ENCODE peak calls at places on chromosome 14, in ten cellular contexts. E is A172, H is sigmoid colon, K is pulmonary artery endothelial cell, B is posterior cingulate gyrus, W is progenitor cell of endocrine pancreas, C is GOT3, Z is stomach, F is PC-3, R is AG09319. V is an unnamed sample.

GRCh38 chr14:90405101-90405500 is 8.3 kb downstream of the CALM1 start:
- DNase-seq in F (no peak), Z (no peak), H (no peak), C (no peak), B (no peak), E (no peak), K (no peak), W (no peak), R (no peak), V (no peak)

GRCh38 chr14:50335389-50335788 is 23.3 kb downstream of the DMAC2L start:
- DNase-seq in R (no peak), K (no peak), C (no peak), H (peak), E (no peak), W (no peak), F (no peak), Z (no peak), B (peak), V (peak)

GRCh38 chr14:30165255-30165654 is 237.6 kb upstream of the PRKD1 start:
- DNase-seq in E (no peak), K (no peak), W (no peak), B (no peak), Z (no peak), H (no peak), F (no peak), C (no peak), R (no peak), V (no peak)

GRCh38 chr14:30223385-30223785 is 295.7 kb upstream of the PRKD1 start:
- DNase-seq in W (no peak), Z (peak), H (peak), R (peak), F (peak), K (peak), E (peak), C (no peak), B (no peak), V (peak)

GRCh38 chr14:73058923-73059311 is 583 bp downstream of the RBM25 start:
- DNase-seq in Z (no peak), W (no peak), B (no peak), R (no peak), H (no peak), K (no peak), F (peak), E (peak), C (no peak), V (peak)

GRCh38 chr14:50599700-50600444 is 39.9 kb downstream of the ATL1 start:
- DNase-seq in W (no peak), Z (no peak), B (no peak), E (peak), F (peak), H (no peak), K (peak), R (no peak), C (no peak), V (peak)

GRCh38 chr14:74308695-74309094 is 6.0 kb upstream of the ABCD4 start:
- DNase-seq in K (no peak), H (no peak), W (no peak), B (no peak), F (no peak), R (no peak), E (no peak), Z (no peak), C (no peak), V (no peak)

GRCh38 chr14:68278568-68279436 is 459.2 kb downstream of the RAD51B start:
- DNase-seq in E (peak), Z (no peak), W (no peak), R (no peak), F (peak), H (no peak), K (no peak), B (no peak), C (no peak), V (peak)

GRCh38 chr14:77142289-77142814 is 761 bp upstream of the ZDHHC22 start:
- DNase-seq in W (no peak), Z (no peak), R (no peak), B (no peak), F (no peak), C (no peak), K (no peak), E (no peak), H (no peak), V (no peak)

GRCh38 chr14:81655423-81656314 is 122.0 kb upstream of the SEL1L start:
- DNase-seq in H (no peak), C (no peak), Z (no peak), R (no peak), B (no peak), W (no peak), E (peak), F (no peak), K (no peak), V (no peak)

GRCh38 chr14:63726499-63726898 is 1.4 kb downstream of the SGPP1 start:
- DNase-seq in F (peak), W (no peak), R (no peak), B (no peak), K (no peak), H (no peak), Z (no peak), C (no peak), E (no peak), V (no peak)

GRCh38 chr14:22271838-22272237 is 317.2 kb downstream of the DAD1 start:
- DNase-seq in F (no peak), K (no peak), W (no peak), E (no peak), H (no peak), B (no peak), C (no peak), Z (no peak), R (no peak), V (no peak)

GRCh38 chr14:22653012-22653621 is 9.0 kb upstream of the OR6J1 start:
- DNase-seq in W (peak), E (peak), K (peak), C (no peak), F (peak), Z (peak), H (peak), R (peak), B (peak), V (peak)

GRCh38 chr14:101058571-101058970 is 155.0 kb upstream of the RTL1 start:
- DNase-seq in W (no peak), Z (no peak), F (peak), R (no peak), B (no peak), K (no peak), H (no peak), C (no peak), E (peak), V (peak)

GRCh38 chr14:34498684-34499412 is 36.8 kb upstream of the SPTSSA start:
- DNase-seq in F (peak), C (no peak), Z (peak), K (no peak), R (no peak), B (no peak), H (no peak), W (no peak), E (no peak), V (peak)

GRCh38 chr14:36627981-36628380 is 33.7 kb upstream of the PAX9 start:
- DNase-seq in F (no peak), W (no peak), E (no peak), B (no peak), R (no peak), C (no peak), K (no peak), Z (no peak), H (no peak), V (no peak)

GRCh38 chr14:88554458-88555286 is at the start of gene PTPN21:
- DNase-seq in H (peak), C (no peak), F (peak), K (no peak), B (peak), W (peak), Z (peak), R (no peak), E (peak), V (peak)

GRCh38 chr14:22472935-22473854 is 115.8 kb downstream of the DAD1 start:
- DNase-seq in K (no peak), F (peak), R (no peak), E (peak), W (no peak), H (no peak), C (no peak), B (peak), Z (peak), V (peak)

GRCh38 chr14:74913986-74914573 is 9.0 kb downstream of the RPS6KL1 start:
- DNase-seq in Z (peak), F (peak), K (peak), H (peak), R (peak), C (no peak), W (peak), E (peak), B (peak), V (peak)

GRCh38 chr14:90381011-90381790 is 15.6 kb upstream of the CALM1 start:
- DNase-seq in Z (peak), E (no peak), W (no peak), F (no peak), R (no peak), C (no peak), B (peak), K (no peak), H (peak), V (no peak)

GRCh38 chr14:95003099-95003960 is 154.0 kb downstream of the DICER1 start:
- DNase-seq in F (no peak), B (no peak), Z (no peak), K (no peak), W (no peak), H (no peak), E (no peak), R (no peak), C (no peak), V (no peak)

GRCh38 chr14:84435820-84436326 is 1094.1 kb upstream of the FLRT2 start:
- DNase-seq in C (no peak), K (no peak), Z (no peak), H (no peak), F (no peak), R (no peak), B (no peak), E (no peak), W (no peak), V (no peak)

GRCh38 chr14:88023658-88024187 is 18.8 kb downstream of the GPR65 start:
- DNase-seq in K (no peak), F (no peak), W (no peak), Z (no peak), B (no peak), C (no peak), R (no peak), H (no peak), E (no peak), V (no peak)

GRCh38 chr14:53516261-53516774 is 363.2 kb upstream of the DDHD1 start:
- DNase-seq in K (no peak), R (peak), F (no peak), W (no peak), B (no peak), E (peak), Z (no peak), H (no peak), C (no peak), V (peak)

GRCh38 chr14:21100931-21101330 is at the start of gene TMEM253:
- DNase-seq in C (no peak), R (no peak), F (no peak), H (no peak), K (no peak), B (no peak), E (no peak), Z (no peak), W (no peak), V (no peak)

GRCh38 chr14:86999076-86999475 is 993.9 kb downstream of the GALC start:
- DNase-seq in R (peak), E (no peak), C (no peak), B (no peak), H (no peak), F (no peak), Z (no peak), K (no peak), W (no peak), V (no peak)

GRCh38 chr14:54877015-54877702 is 25.5 kb downstream of the GCH1 start:
- DNase-seq in E (peak), R (peak), K (peak), B (no peak), C (no peak), F (no peak), Z (no peak), H (no peak), W (no peak), V (no peak)

GRCh38 chr14:101879212-101880015 is 85.0 kb upstream of the DYNC1H1 start:
- DNase-seq in W (no peak), K (no peak), E (no peak), B (no peak), H (peak), Z (no peak), F (no peak), C (no peak), R (no peak), V (no peak)

GRCh38 chr14:55370883-55371455 is 40.7 kb downstream of the ATG14 start:
- DNase-seq in Z (no peak), C (no peak), F (no peak), K (no peak), R (no peak), H (no peak), B (no peak), E (no peak), W (no peak), V (no peak)

GRCh38 chr14:71711619-71712018 is 220.6 kb upstream of the RGS6 start:
- DNase-seq in K (peak), H (no peak), C (no peak), W (no peak), Z (no peak), B (no peak), R (peak), E (peak), F (peak), V (peak)

GRCh38 chr14:54818201-54819133 is 84.2 kb downstream of the GCH1 start:
- DNase-seq in H (no peak), E (peak), Z (no peak), B (no peak), W (no peak), R (peak), F (peak), K (no peak), C (no peak), V (peak)

GRCh38 chr14:99759546-99759925 is 33.7 kb upstream of the EML1 start:
- DNase-seq in C (no peak), B (no peak), W (no peak), H (peak), E (no peak), K (no peak), R (no peak), Z (no peak), F (no peak), V (no peak)

GRCh38 chr14:102097441-102098135 is 10.7 kb upstream of the HSP90AA1 start:
- DNase-seq in R (no peak), B (no peak), F (peak), C (no peak), K (no peak), H (peak), E (no peak), W (no peak), Z (peak), V (no peak)

GRCh38 chr14:51648296-51648695 is 3.4 kb upstream of the FRMD6 start:
- DNase-seq in E (no peak), F (no peak), W (no peak), Z (no peak), R (no peak), K (no peak), H (no peak), B (no peak), C (no peak), V (no peak)

GRCh38 chr14:31059152-31059924 is 33.2 kb upstream of the STRN3 start:
- DNase-seq in R (peak), Z (peak), F (peak), C (no peak), B (no peak), K (no peak), W (no peak), E (peak), H (no peak), V (peak)

GRCh38 chr14:104135904-104136471 is 2.4 kb upstream of the KIF26A start:
- DNase-seq in F (no peak), W (no peak), R (no peak), E (no peak), Z (no peak), C (no peak), H (no peak), K (no peak), B (no peak), V (no peak)

GRCh38 chr14:32332415-32333116 is 3.5 kb downstream of the AKAP6 start:
- DNase-seq in F (peak), R (no peak), C (no peak), W (no peak), K (no peak), H (no peak), E (no peak), Z (no peak), B (no peak), V (no peak)

GRCh38 chr14:61524936-61525292 is 170.4 kb upstream of the HIF1A start:
- DNase-seq in H (no peak), E (no peak), K (no peak), Z (no peak), B (no peak), W (no peak), F (no peak), R (no peak), C (no peak), V (no peak)

V was measured in ELR.